ENCODE peak calls at places on chromosomes 5 and 9, in nine cellular contexts. X is NT2/D1; G is NCI-H1105; S is caudate nucleus; L is anterior cingulate cortex; U is RCC 7860; D is stimulated activated CD4-positive, alpha-beta T cell treated with anti-CD3 and anti-CD28 coated beads, Interleukin-4, amount 100 ng/mL, for 48 hours; A is GM10248; T is activated CD8-positive, alpha-beta memory T cell treated with anti-CD3 and anti-CD28 coated beads for 1 hour. Z is an unnamed sample.
A peak's percentile ranks its signal among the peaks of the same experiment; 100 is the strongest.

GRCh38 chr9:89528131-89528530 is 30.2 kb upstream of the SEMA4D start:
- DNase-seq in A (no peak), T (no peak), U (no peak), X (no peak), D (no peak), G (no peak), L (no peak), S (no peak), Z (no peak)

GRCh38 chr5:124056326-124057160 is 544.6 kb downstream of the CSNK1G3 start:
- DNase-seq in S (no peak), L (no peak), U (no peak), D (no peak), G (no peak), A (peak; percentile 19), T (no peak), X (no peak), Z (peak; percentile 39)

GRCh38 chr5:11584008-11584407 is 320.2 kb downstream of the CTNND2 start:
- DNase-seq in G (no peak), D (no peak), T (no peak), L (no peak), A (no peak), X (no peak), S (no peak), U (no peak), Z (no peak)

GRCh38 chr9:133519693-133520092 is 5.1 kb downstream of the MYMK start:
- DNase-seq in X (no peak), S (no peak), U (no peak), T (no peak), A (no peak), G (no peak), L (no peak), D (no peak), Z (no peak)

GRCh38 chr5:37189355-37189754 is 59.8 kb downstream of the CPLANE1 start:
- DNase-seq in D (no peak), X (no peak), G (no peak), S (no peak), A (no peak), T (no peak), U (no peak), L (no peak), Z (no peak)

GRCh38 chr5:68406344-68406743 is 190.8 kb downstream of the PIK3R1 start:
- DNase-seq in S (no peak), D (no peak), G (no peak), U (no peak), A (no peak), L (no peak), X (no peak), T (no peak), Z (no peak)

GRCh38 chr9:128635266-128636023 is 21.2 kb downstream of the DYNC2I2 start:
- DNase-seq in D (no peak), X (peak; percentile 93), S (no peak), G (peak; percentile 57), L (no peak), U (peak; percentile 98), A (no peak), T (no peak), Z (no peak)

GRCh38 chr5:169328401-169328800 is 27.5 kb upstream of the SLIT3 start:
- DNase-seq in T (no peak), A (no peak), D (no peak), X (no peak), U (no peak), S (no peak), L (no peak), G (no peak), Z (no peak)

GRCh38 chr9:6943293-6943692 is 185.5 kb downstream of the KDM4C start:
- DNase-seq in D (no peak), X (no peak), A (no peak), L (no peak), U (no peak), T (no peak), S (no peak), G (no peak), Z (no peak)

GRCh38 chr9:137241490-137242328 is 622 bp downstream of the TUBB4B start:
- DNase-seq in A (peak; percentile 64), X (no peak), D (peak; percentile 63), U (no peak), T (peak; percentile 56), G (no peak), L (no peak), S (no peak), Z (no peak)

GRCh38 chr9:14314929-14315753 is 1.2 kb upstream of the NFIB start:
- DNase-seq in S (peak; percentile 88), D (no peak), U (peak; percentile 28), G (peak; percentile 94), X (peak; percentile 46), L (peak; percentile 81), A (peak; percentile 35), T (no peak), Z (peak; percentile 31)

GRCh38 chr5:175893466-175893865 is 22.1 kb downstream of the CPLX2 start:
- DNase-seq in S (no peak), T (no peak), G (no peak), X (no peak), L (no peak), U (no peak), A (no peak), D (no peak), Z (no peak)

GRCh38 chr5:60487885-60488425 is 212.0 kb downstream of the DEPDC1B start:
- DNase-seq in T (no peak), S (no peak), L (no peak), A (no peak), U (no peak), G (peak; percentile 33), X (no peak), D (no peak), Z (no peak)

GRCh38 chr5:78127875-78128274 is 166.6 kb downstream of the AP3B1 start:
- DNase-seq in L (no peak), D (no peak), A (no peak), T (no peak), X (no peak), S (no peak), U (no peak), G (no peak), Z (no peak)

GRCh38 chr9:37555786-37556185 is 20.4 kb downstream of the FBXO10 start:
- DNase-seq in A (no peak), D (no peak), U (no peak), G (no peak), L (no peak), X (no peak), T (no peak), S (no peak), Z (no peak)

GRCh38 chr5:23007762-23008161 is 154.6 kb upstream of the CDH12 start:
- DNase-seq in T (no peak), S (no peak), G (no peak), A (no peak), X (no peak), D (no peak), U (no peak), L (no peak), Z (no peak)

GRCh38 chr9:97703437-97704326 is 6.5 kb upstream of the XPA start:
- DNase-seq in U (peak; percentile 86), X (no peak), S (no peak), A (no peak), T (no peak), D (peak; percentile 36), G (no peak), L (no peak), Z (no peak)

GRCh38 chr5:16467363-16468219 is 2.0 kb upstream of the ZNF622 start:
- DNase-seq in T (no peak), L (no peak), G (no peak), S (no peak), X (no peak), A (peak; percentile 48), U (peak; percentile 79), D (peak; percentile 11), Z (peak; percentile 66)

GRCh38 chr9:72628191-72628590 is 106.8 kb downstream of the TMC1 start:
- DNase-seq in U (no peak), G (no peak), A (no peak), T (no peak), S (no peak), L (no peak), D (no peak), X (no peak), Z (no peak)

GRCh38 chr9:83431470-83432060 is 106.6 kb downstream of the FRMD3 start:
- DNase-seq in L (no peak), A (peak; percentile 23), T (no peak), U (no peak), G (no peak), S (no peak), X (no peak), D (no peak), Z (no peak)